ENCODE peak calls at places on chromosome 19, in four cellular contexts. U is IMR-90, B is neuronal stem cell, O is H9. P is an unnamed sample.

GRCh38 chr19:4108767-4109625 is 14.9 kb downstream of the MAP2K2 start:
- DNase-seq in B (no peak), U (no peak), O (no peak), P (no peak)

GRCh38 chr19:51036519-51036918 is 1.7 kb upstream of the KLK12 start:
- DNase-seq in B (no peak), U (no peak), O (no peak), P (peak)

GRCh38 chr19:883661-884211 is 9.3 kb downstream of the MED16 start:
- DNase-seq in O (peak), U (no peak), B (no peak), P (peak)

GRCh38 chr19:39413903-39414608 is 1.6 kb downstream of the PLEKHG2 start:
- DNase-seq in B (no peak), U (peak), O (no peak), P (peak)

GRCh38 chr19:32020538-32020937 is 324.9 kb upstream of the ZNF507 start:
- DNase-seq in U (no peak), O (no peak), B (no peak), P (no peak)

GRCh38 chr19:10424011-10424637 is 3.8 kb downstream of the PDE4A start:
- DNase-seq in B (peak), O (peak), U (peak), P (peak)

GRCh38 chr19:1166872-1167573 is 7.0 kb downstream of the SBNO2 start:
- DNase-seq in U (no peak), O (no peak), B (no peak), P (no peak)

GRCh38 chr19:4062576-4063368 is 3.9 kb downstream of the ZBTB7A start:
- DNase-seq in O (no peak), B (no peak), U (no peak), P (no peak)

GRCh38 chr19:49567722-49568454 is 12.5 kb downstream of the NOSIP start:
- DNase-seq in U (no peak), O (no peak), B (no peak), P (no peak)

DNA sequence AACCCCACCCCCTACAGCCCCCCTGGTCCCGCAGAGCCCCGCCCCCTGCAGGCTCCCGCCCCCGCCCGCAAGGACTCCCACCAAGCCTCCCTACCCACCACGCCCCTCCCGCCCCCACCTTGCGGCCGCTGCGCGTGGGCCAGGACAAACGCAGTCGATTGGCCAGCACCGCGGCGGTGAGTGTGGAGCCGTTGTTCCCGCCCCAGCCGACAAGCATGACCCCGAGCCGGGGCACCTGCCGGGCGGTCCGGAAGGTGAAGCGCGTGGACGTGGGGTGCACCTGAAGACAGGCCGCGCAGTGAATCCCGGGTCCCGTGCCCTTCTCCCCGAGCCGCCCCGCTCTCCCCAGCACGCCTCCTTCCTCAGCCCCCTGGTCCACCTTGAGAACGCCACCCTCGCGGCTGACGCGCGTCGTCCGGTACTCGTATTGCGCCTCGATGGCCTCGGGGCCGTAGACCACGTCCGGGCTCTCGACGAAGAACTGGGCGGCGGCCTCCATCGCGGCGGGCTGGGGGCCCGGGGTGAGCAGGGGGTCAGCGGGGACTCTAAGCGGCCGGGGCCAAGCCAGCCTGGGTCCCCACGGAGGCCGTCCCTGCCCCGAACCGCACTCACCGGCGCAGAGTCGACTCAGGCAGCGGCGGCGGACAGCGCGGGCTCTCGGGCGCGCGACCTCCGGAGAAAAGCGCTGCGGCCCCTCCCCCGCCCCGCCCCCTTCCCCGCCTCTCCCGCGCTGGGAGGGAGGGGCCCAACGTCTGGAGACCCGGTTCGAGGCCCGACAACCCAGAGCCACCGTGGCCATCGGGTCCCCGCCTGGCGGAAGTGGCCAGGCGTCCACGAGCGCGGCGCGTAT is at the start of gene ISYNA1:
- DNase-seq in B (peak), O (peak), U (peak), P (peak)
- H2BK15ac ChIP-seq in B (peak), O (no peak), U (peak), P (no peak)

DNA sequence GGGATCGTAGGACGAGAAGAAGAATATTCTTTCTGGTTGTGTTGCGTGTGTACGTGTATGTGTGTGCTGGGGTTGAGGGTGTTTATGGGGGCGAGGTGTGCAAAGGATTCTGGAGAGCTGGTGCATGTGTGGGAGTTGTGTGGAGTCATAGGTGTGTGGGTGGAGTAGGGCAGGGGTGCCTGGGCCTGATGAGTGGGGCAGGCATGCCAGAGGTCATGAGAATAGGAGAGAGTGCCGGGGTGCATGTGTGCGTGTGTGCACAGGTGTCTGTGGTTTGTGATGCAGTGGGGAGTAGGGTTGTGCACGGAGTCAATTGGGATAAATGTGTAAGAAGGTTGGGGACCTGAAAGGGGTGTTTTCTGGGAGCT is 649 bp downstream of the TMEM91 start:
- DNase-seq in O (no peak), B (no peak), U (no peak), P (no peak)
- H2BK15ac ChIP-seq in O (no peak), B (no peak), U (no peak), P (no peak)

DNA sequence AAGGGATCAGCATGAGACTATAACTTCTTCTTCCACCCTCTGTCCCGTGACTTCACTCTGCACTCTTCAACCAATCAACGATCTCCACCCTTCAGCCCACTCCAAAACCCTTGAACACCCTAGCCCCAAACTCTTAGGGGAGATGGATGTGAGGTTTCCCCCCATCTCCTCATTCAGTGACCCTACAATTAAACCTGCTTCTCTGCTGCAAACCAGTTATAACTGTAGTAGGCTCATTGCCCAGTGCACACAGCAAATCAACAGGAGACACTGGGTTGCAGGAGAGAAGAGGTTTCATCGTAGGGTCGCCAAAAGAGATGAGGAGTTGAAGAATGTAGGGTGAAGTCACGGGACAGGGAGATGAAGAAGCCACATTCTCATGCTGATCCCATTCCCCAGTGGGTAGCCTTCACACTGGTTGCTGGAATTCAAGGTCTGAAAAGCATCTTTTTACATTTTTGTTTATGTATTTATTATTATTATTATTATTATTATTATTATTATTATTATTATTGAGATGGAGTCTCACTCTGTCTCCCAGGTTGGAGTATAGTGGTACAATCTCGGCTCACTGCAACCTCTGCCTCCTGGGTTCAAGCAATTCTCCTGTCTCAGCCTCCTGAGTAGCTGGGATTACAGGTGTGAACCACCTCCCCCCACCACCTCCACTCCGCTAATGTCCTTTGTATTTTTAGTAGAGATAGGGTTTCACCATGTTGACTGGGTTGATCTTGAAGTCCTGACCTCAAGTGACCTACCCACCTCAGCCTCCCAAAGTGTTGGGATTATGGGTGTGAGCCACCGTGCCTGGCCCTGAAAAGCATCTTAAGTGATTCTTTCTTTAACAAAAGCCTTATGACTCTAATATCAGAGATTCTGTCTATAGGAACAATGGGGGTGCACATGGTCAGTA is 5.8 kb upstream of the CYP2S1 start:
- DNase-seq in U (no peak), B (no peak), O (no peak), P (peak)
- H2BK15ac ChIP-seq in U (no peak), B (no peak), O (no peak), P (no peak)

GRCh38 chr19:7257148-7258041 is 36.8 kb downstream of the INSR start:
- DNase-seq in B (no peak), U (peak), O (no peak), P (peak)

GRCh38 chr19:7255631-7256030 is 38.6 kb downstream of the INSR start:
- DNase-seq in B (no peak), U (no peak), O (no peak), P (no peak)

GRCh38 chr19:7254590-7254989 is 39.6 kb downstream of the INSR start:
- DNase-seq in O (no peak), B (no peak), U (no peak), P (no peak)

GRCh38 chr19:7252364-7252763 is 41.9 kb downstream of the INSR start:
- DNase-seq in B (no peak), O (no peak), U (no peak), P (no peak)

DNA sequence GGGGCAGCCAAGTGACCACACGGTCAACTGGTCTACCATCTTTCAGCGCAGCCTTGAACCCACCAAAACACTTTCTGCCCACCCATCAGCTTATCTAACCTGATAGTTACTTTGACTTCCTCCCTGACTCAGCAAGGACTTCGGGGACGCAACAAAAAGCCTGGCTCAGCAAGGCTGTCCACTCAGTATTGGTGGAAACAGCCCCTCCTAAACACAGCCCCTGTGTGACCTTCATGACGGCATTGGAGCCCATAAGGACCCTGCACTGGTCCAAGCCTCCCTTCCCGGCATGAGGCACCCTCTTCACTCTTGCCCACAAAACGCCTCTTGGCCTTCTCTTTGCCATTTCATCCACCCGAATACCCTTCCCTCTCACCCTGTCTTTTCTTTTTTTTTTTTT is 39.1 kb downstream of the INSR start:
- DNase-seq in U (no peak), O (no peak), B (no peak), P (no peak)
- H2BK15ac ChIP-seq in U (no peak), O (no peak), B (no peak), P (no peak)

GRCh38 chr19:5586300-5587070 is 18.7 kb upstream of the TINCR start:
- DNase-seq in O (no peak), U (no peak), B (no peak), P (no peak)
- H2BK15ac ChIP-seq in O (no peak), U (no peak), B (peak), P (no peak)

GRCh38 chr19:44848805-44849457 is 2.8 kb downstream of the NECTIN2 start:
- DNase-seq in O (peak), U (no peak), B (peak), P (peak)
- H2BK15ac ChIP-seq in O (no peak), U (no peak), B (no peak), P (no peak)